ENCODE peak calls at places on chromosomes 5 and 9, in eight cellular contexts. W, M, F, O, A, X, R and N are unnamed samples.

GRCh38 chr5:132526290-132526973 is 16.9 kb downstream of the IL5 start:
- DNase-seq in W (peak; percentile 65), M (peak; percentile 66), F (peak; percentile 71), O (no peak), A (peak; percentile 74), X (peak; percentile 72), R (peak; percentile 70), N (peak; percentile 52)

GRCh38 chr5:124735169-124735858 is 11.1 kb downstream of the ZNF608 start:
- DNase-seq in W (peak; percentile 73), M (no peak), F (peak; percentile 95), O (no peak), A (peak; percentile 80), X (peak; percentile 87), R (peak; percentile 80), N (no peak)

GRCh38 chr5:72066658-72067057 is 40.6 kb upstream of the MAP1B start:
- DNase-seq in W (no peak), M (no peak), F (peak; percentile 79), O (peak; percentile 53), A (peak; percentile 57), X (no peak), R (no peak), N (peak; percentile 59)

GRCh38 chr5:175572922-175573321 is 84.9 kb upstream of the HRH2 start:
- DNase-seq in W (no peak), M (peak; percentile 9), F (no peak), O (no peak), A (peak; percentile 64), X (no peak), R (no peak), N (no peak)

GRCh38 chr5:59328801-59329296 is 564.7 kb downstream of the PDE4D start:
- DNase-seq in W (no peak), M (no peak), F (peak; percentile 62), O (no peak), A (peak; percentile 35), X (no peak), R (no peak), N (no peak)

GRCh38 chr9:70668751-70669150 is 254.3 kb upstream of the KLF9 start:
- DNase-seq in W (no peak), M (no peak), F (no peak), O (no peak), A (no peak), X (no peak), R (no peak), N (no peak)

GRCh38 chr9:99000480-99001395 is 57.0 kb downstream of the COL15A1 start:
- DNase-seq in W (peak; percentile 75), M (peak; percentile 17), F (peak; percentile 81), O (peak; percentile 28), A (peak; percentile 77), X (peak; percentile 63), R (peak; percentile 49), N (peak; percentile 59)

GRCh38 chr9:127049044-127049443 is 73.4 kb downstream of the ANGPTL2 start:
- DNase-seq in W (no peak), M (no peak), F (no peak), O (peak; percentile 50), A (peak; percentile 37), X (no peak), R (no peak), N (peak; percentile 70)

DNA sequence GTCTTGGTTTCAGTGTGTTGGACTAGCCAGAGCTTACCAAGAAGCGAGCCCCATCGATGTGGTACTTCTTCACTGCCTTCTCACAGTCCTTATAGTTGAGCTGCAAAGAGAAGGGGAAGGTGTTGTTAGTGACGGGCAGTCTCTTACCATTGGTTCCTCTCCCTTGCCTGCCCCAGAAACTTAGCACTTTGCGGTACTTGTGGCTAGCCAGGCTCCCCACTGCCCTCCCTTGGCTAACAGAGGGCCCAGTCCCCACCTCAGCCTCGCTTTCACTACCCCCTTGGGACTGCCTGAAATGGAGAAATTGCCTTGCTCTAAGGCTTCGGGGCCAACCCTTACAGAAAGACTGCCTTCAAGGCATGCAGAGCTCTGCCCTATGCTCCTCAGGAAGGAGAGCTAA is 4.3 kb downstream of the LCP2 start:
- DNase-seq in W (no peak), M (no peak), F (no peak), O (no peak), A (no peak), X (no peak), R (no peak), N (no peak)
- H3K4me3 ChIP-seq in W (no peak overlapping the region), M (no peak overlapping the region), F (no peak overlapping the region), O (no peak overlapping the region), A (no peak overlapping the region), X (no peak overlapping the region), R (no peak overlapping the region), N (no peak overlapping the region)

GRCh38 chr9:124008307-124008854 is 3.2 kb upstream of the LHX2 start:
- DNase-seq in W (no peak), M (no peak), F (peak; percentile 78), O (no peak), A (no peak), X (peak; percentile 91), R (peak; percentile 54), N (no peak)

GRCh38 chr9:124005372-124005771 is 6.2 kb upstream of the LHX2 start:
- DNase-seq in W (no peak), M (no peak), F (peak; percentile 56), O (no peak), A (no peak), X (peak; percentile 71), R (no peak), N (no peak)

GRCh38 chr9:124007157-124007460 is 4.5 kb upstream of the LHX2 start:
- DNase-seq in W (no peak), M (no peak), F (no peak), O (no peak), A (no peak), X (peak; percentile 54), R (no peak), N (peak; percentile 41)

GRCh38 chr9:124007468-124008306 is 3.9 kb upstream of the LHX2 start:
- DNase-seq in W (no peak), M (no peak), F (peak; percentile 37), O (no peak), A (no peak), X (peak; percentile 30), R (no peak), N (no peak)

DNA sequence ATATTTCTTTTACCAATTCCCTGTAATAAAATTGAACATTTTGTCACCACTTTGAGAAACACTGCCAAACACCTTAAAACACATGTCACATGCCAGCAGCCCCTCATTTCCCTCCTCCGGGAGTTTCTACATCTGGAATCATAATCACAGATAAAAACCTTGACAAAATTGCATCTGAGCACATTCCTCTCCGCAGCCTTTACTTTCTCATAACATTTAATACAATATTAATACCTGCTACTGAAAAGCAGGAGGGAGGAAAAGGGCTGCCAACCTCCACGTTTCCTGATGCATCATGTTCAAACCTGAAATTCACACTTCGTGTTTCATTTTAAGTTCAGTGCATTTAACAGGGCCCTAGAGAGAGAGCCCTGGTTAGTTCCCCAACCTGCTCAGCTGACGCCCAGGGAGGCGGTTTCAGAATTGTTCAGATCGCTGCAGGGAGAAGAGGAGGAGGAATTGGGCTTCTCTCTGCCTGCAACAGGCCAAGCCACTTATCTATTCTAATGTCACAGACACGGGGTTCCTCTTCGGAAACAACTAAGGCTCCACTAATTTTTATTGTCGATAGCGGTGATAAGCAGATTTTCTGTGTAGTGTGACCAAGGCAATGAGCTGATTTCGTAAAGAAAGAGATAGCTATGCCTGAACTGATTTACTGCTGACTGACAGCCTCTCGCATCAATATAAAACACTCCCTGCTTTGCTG is 5.0 kb upstream of the LHX2 start:
- DNase-seq in W (no peak), M (no peak), F (peak; percentile 73), O (no peak), A (no peak), X (peak; percentile 61), R (no peak), N (no peak)
- H3K27ac ChIP-seq in W (no peak overlapping the region), M (no peak overlapping the region), F (no peak overlapping the region), O (no peak overlapping the region), A (no peak overlapping the region), X (no peak overlapping the region), R (no peak overlapping the region), N (no peak overlapping the region)

DNA sequence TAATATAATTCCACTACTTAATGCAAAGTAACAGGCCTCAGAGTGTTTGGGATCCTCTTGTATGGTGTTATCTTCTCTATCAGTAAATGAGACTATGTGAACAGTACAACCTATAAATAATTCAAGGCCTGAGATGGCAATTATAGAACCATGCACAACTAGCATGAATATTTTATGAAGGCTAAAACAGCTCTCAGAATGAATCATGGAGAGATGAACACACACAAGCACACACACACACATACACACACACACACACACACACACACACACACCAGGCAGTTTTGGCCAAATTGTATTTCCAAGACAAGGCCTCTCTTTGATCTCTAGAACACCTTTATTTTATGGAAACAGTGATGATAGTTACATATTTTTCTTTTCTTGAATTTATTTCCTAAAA is 224.9 kb downstream of the EBF1 start:
- DNase-seq in W (no peak), M (no peak), F (no peak), O (no peak), A (no peak), X (no peak), R (no peak), N (no peak)
- H3K79me2 ChIP-seq in W (peaks cover 29% of the 10 kb centered on the region), M (no peaks in the 10 kb centered on the region), F (no peaks in the 10 kb centered on the region), O (no peaks in the 10 kb centered on the region), A (no peaks in the 10 kb centered on the region), X (no peaks in the 10 kb centered on the region), R (no peaks in the 10 kb centered on the region), N (no peaks in the 10 kb centered on the region)

GRCh38 chr9:121288557-121288873 is 20.6 kb downstream of the GSN start:
- DNase-seq in W (no peak), M (no peak), F (no peak), O (no peak), A (peak; percentile 62), X (no peak), R (no peak), N (peak; percentile 36)

GRCh38 chr9:121285835-121286687 is 18.1 kb downstream of the GSN start:
- DNase-seq in W (no peak), M (no peak), F (peak; percentile 71), O (no peak), A (peak; percentile 65), X (peak; percentile 45), R (no peak), N (peak; percentile 41)

GRCh38 chr9:121288874-121289553 is 21.1 kb downstream of the GSN start:
- DNase-seq in W (no peak), M (peak; percentile 83), F (peak; percentile 96), O (no peak), A (peak; percentile 87), X (peak; percentile 78), R (no peak), N (peak; percentile 84)

GRCh38 chr9:121286688-121286972 is 18.7 kb downstream of the GSN start:
- DNase-seq in W (no peak), M (no peak), F (no peak), O (no peak), A (no peak), X (no peak), R (no peak), N (no peak)

GRCh38 chr9:121286973-121287721 is 19.2 kb downstream of the GSN start:
- DNase-seq in W (no peak), M (peak; percentile 86), F (peak; percentile 97), O (peak; percentile 91), A (peak; percentile 94), X (peak; percentile 83), R (no peak), N (peak; percentile 94)
- H3K4me3 ChIP-seq in W (no peak overlapping the region), M (peak overlapping the region; percentile 32), F (no peak overlapping the region), O (peak overlapping the region; percentile 58), A (no peak overlapping the region), X (peak overlapping the region; percentile 16), R (no peak overlapping the region), N (peak overlapping the region; percentile 35)

DNA sequence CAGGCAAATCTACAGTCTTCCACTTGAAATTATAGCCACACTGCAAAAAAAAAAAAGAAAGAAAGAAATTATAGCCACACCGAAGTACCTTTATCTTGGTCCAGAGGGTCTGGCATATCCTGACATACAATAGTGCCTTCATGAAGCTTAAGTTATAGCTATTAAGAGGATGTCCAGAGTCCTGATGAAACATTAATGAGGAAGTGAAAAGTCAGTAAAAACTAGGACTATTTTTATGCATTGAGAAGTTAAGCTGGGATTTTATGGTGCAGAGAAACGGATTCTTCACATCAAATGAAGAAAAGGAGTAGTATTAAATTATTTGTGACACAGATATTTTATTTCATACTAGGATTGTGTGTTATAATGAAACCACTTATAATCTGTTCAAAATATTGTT is 123.9 kb downstream of the SV2C start:
- DNase-seq in W (no peak), M (no peak), F (no peak), O (no peak), A (no peak), X (no peak), R (no peak), N (no peak)
- H3K27ac ChIP-seq in W (no peak overlapping the region), M (no peak overlapping the region), F (no peak overlapping the region), O (no peak overlapping the region), A (no peak overlapping the region), X (no peak overlapping the region), R (no peak overlapping the region), N (no peak overlapping the region)